ENCODE peak calls at places on chromosomes 7 and 10, in six cellular contexts. H, A, G, P, W and M are unnamed samples.

GRCh38 chr7:84372155-84372621 is 177.6 kb upstream of the SEMA3A start:
- DNase-seq in H (no peak), A (peak), G (peak), P (peak), W (no peak), M (no peak)

GRCh38 chr7:21086688-21087087 is 300.0 kb upstream of the SP8 start:
- DNase-seq in H (no peak), A (no peak), G (peak), P (no peak), W (no peak), M (no peak)

GRCh38 chr7:15709978-15710377 is 23.5 kb upstream of the MEOX2 start:
- DNase-seq in H (no peak), A (no peak), G (peak), P (no peak), W (no peak), M (no peak)

GRCh38 chr7:134619627-134620331 is 26.9 kb upstream of the BPGM start:
- DNase-seq in H (no peak), A (peak), G (peak), P (peak), W (no peak), M (no peak)

GRCh38 chr10:67788028-67788886 is 49.7 kb downstream of the DNAJC12 start:
- DNase-seq in H (peak), A (no peak), G (peak), P (peak), W (peak), M (no peak)

GRCh38 chr10:101001225-101002035 is 1.8 kb downstream of the LZTS2 start:
- DNase-seq in H (no peak), A (peak), G (peak), P (no peak), W (peak), M (peak)

GRCh38 chr7:139995034-139995915 is 67.5 kb downstream of the PARP12 start:
- DNase-seq in H (no peak), A (no peak), G (peak), P (no peak), W (peak), M (no peak)

GRCh38 chr10:59499460-59499859 is 137.1 kb upstream of the FAM13C start:
- DNase-seq in H (peak), A (no peak), G (no peak), P (no peak), W (no peak), M (no peak)

GRCh38 chr7:122768827-122769226 is 66.1 kb upstream of the RNF148 start:
- DNase-seq in H (no peak), A (no peak), G (no peak), P (no peak), W (no peak), M (no peak)

GRCh38 chr7:66082886-66083415 is 7.3 kb downstream of the ASL start:
- DNase-seq in H (no peak), A (no peak), G (no peak), P (no peak), W (no peak), M (no peak)

GRCh38 chr7:93279541-93279940 is 47.4 kb downstream of the VPS50 start:
- DNase-seq in H (no peak), A (no peak), G (no peak), P (no peak), W (no peak), M (no peak)

GRCh38 chr10:14833106-14833505 is 4.7 kb downstream of the CDNF start:
- DNase-seq in H (no peak), A (no peak), G (no peak), P (no peak), W (no peak), M (no peak)

GRCh38 chr10:120962386-120963052 is 111.4 kb downstream of the WDR11 start:
- DNase-seq in H (no peak), A (no peak), G (peak), P (no peak), W (no peak), M (no peak)

GRCh38 chr7:43462836-43463235 is 120.1 kb upstream of the STK17A start:
- DNase-seq in H (no peak), A (no peak), G (no peak), P (no peak), W (no peak), M (no peak)

GRCh38 chr7:99607548-99607947 is 9.2 kb upstream of the ZSCAN25 start:
- DNase-seq in H (no peak), A (no peak), G (no peak), P (no peak), W (no peak), M (no peak)

GRCh38 chr7:116120839-116121238 is 89.5 kb upstream of the TES start:
- DNase-seq in H (no peak), A (no peak), G (no peak), P (no peak), W (no peak), M (no peak)

GRCh38 chr10:93420091-93420490 is 62.0 kb downstream of the MYOF start:
- DNase-seq in H (no peak), A (no peak), G (no peak), P (peak), W (no peak), M (no peak)

GRCh38 chr10:27819781-27820531 is 74.3 kb upstream of the MKX start:
- DNase-seq in H (no peak), A (no peak), G (peak), P (peak), W (peak), M (no peak)

GRCh38 chr10:58440484-58440883 is 55.3 kb downstream of the TFAM start:
- DNase-seq in H (no peak), A (no peak), G (peak), P (no peak), W (no peak), M (no peak)

GRCh38 chr7:64625114-64626082 is 40.5 kb upstream of the ZNF107 start:
- DNase-seq in H (no peak), A (no peak), G (peak), P (no peak), W (no peak), M (peak)

GRCh38 chr7:6179620-6180343 is 92.6 kb downstream of the CYTH3 start:
- DNase-seq in H (no peak), A (no peak), G (no peak), P (no peak), W (no peak), M (no peak)

GRCh38 chr10:624605-625334 is 64.7 kb downstream of the DIP2C start:
- DNase-seq in H (peak), A (peak), G (peak), P (no peak), W (peak), M (no peak)

GRCh38 chr7:51344406-51344805 is 27.8 kb upstream of the COBL start:
- DNase-seq in H (no peak), A (no peak), G (peak), P (no peak), W (no peak), M (no peak)

GRCh38 chr10:6603142-6604125 is 23.4 kb upstream of the PRKCQ start:
- DNase-seq in H (no peak), A (no peak), G (no peak), P (no peak), W (no peak), M (no peak)

GRCh38 chr10:49079499-49079898 is 35.8 kb downstream of the VSTM4 start:
- DNase-seq in H (no peak), A (no peak), G (no peak), P (no peak), W (no peak), M (no peak)

GRCh38 chr7:36131026-36131425 is 22.0 kb upstream of the EEPD1 start:
- DNase-seq in H (no peak), A (no peak), G (no peak), P (no peak), W (no peak), M (no peak)

GRCh38 chr7:13069832-13070231 is 382.4 kb downstream of the ARL4A start:
- DNase-seq in H (no peak), A (no peak), G (no peak), P (no peak), W (no peak), M (no peak)

GRCh38 chr7:108408294-108409004 is 47.8 kb downstream of the NRCAM start:
- DNase-seq in H (no peak), A (no peak), G (no peak), P (no peak), W (no peak), M (no peak)

GRCh38 chr10:86944907-86945306 is 12.5 kb downstream of the MMRN2 start:
- DNase-seq in H (no peak), A (no peak), G (no peak), P (no peak), W (no peak), M (no peak)

GRCh38 chr7:50502001-50502684 is 52.0 kb upstream of the FIGNL1 start:
- DNase-seq in H (no peak), A (peak), G (peak), P (peak), W (peak), M (no peak)

GRCh38 chr7:151032936-151033863 is 5.0 kb downstream of the ABCB8 start:
- DNase-seq in H (no peak), A (no peak), G (no peak), P (no peak), W (no peak), M (no peak)

GRCh38 chr10:131829156-131829930 is 71.5 kb upstream of the PPP2R2D start:
- DNase-seq in H (no peak), A (no peak), G (no peak), P (no peak), W (no peak), M (no peak)

GRCh38 chr10:73644015-73644743 is 2.9 kb upstream of the MYOZ1 start:
- DNase-seq in H (peak), A (no peak), G (peak), P (no peak), W (no peak), M (peak)

GRCh38 chr10:102718220-102718619 is 3.8 kb downstream of the SFXN2 start:
- DNase-seq in H (peak), A (peak), G (peak), P (no peak), W (peak), M (no peak)

GRCh38 chr7:92731327-92732063 is 104.9 kb downstream of the CDK6 start:
- DNase-seq in H (no peak), A (no peak), G (peak), P (no peak), W (no peak), M (no peak)

GRCh38 chr7:4123823-4124222 is 558.3 kb upstream of the FOXK1 start:
- DNase-seq in H (no peak), A (peak), G (peak), P (no peak), W (no peak), M (no peak)

GRCh38 chr10:112471878-112472487 is 25.0 kb downstream of the VTI1A start:
- DNase-seq in H (no peak), A (no peak), G (peak), P (peak), W (no peak), M (peak)

GRCh38 chr7:5704534-5704922 is 76.9 kb downstream of the RNF216 start:
- DNase-seq in H (peak), A (no peak), G (peak), P (no peak), W (peak), M (peak)